ENCODE peak calls at places on chromosome 6, in eight cellular contexts. U is Peyer's patch, M is A549, R is H1, J is tibial nerve, W is uterus, F is right lobe of liver, Z is transverse colon. O is an unnamed sample.

GRCh38 chr6:126955621-126956020 is 162.8 kb upstream of the RSPO3 start:
- DNase-seq in U (no peak), F (no peak), W (no peak), J (no peak), R (no peak), M (no peak), Z (no peak), O (no peak)

GRCh38 chr6:44494011-44494501 is 106.5 kb downstream of the CDC5L start:
- DNase-seq in J (no peak), R (no peak), Z (no peak), U (no peak), M (peak; percentile 71), W (no peak), F (no peak), O (no peak)

GRCh38 chr6:101226677-101227135 is 166.8 kb upstream of the GRIK2 start:
- DNase-seq in M (peak; percentile 55), J (no peak), R (peak; percentile 86), Z (no peak), U (peak; percentile 65), F (no peak), W (no peak), O (peak; percentile 29)

GRCh38 chr6:170025341-170026271 is 265.3 kb downstream of the DLL1 start:
- DNase-seq in F (peak; percentile 48), Z (no peak), J (no peak), W (peak; percentile 13), M (no peak), R (no peak), U (peak; percentile 42), O (peak; percentile 4)

GRCh38 chr6:40328376-40328987 is 258.7 kb downstream of the LRFN2 start:
- DNase-seq in J (no peak), R (peak; percentile 88), M (peak; percentile 10), W (no peak), Z (peak; percentile 51), F (peak; percentile 69), U (peak; percentile 54), O (peak; percentile 44)

GRCh38 chr6:56642366-56643261 is at the start of gene DST:
- DNase-seq in U (no peak), Z (no peak), F (no peak), W (no peak), M (peak; percentile 66), J (no peak), R (no peak), O (no peak)

GRCh38 chr6:24554474-24554873 is 59.7 kb downstream of the ALDH5A1 start:
- DNase-seq in R (no peak), J (no peak), W (no peak), M (no peak), Z (no peak), U (no peak), F (no peak), O (no peak)

GRCh38 chr6:137623293-137623692 is 129.1 kb upstream of the OLIG3 start:
- DNase-seq in Z (no peak), M (no peak), F (no peak), U (no peak), J (no peak), W (no peak), R (no peak), O (no peak)

GRCh38 chr6:168040856-168041496 is 38.0 kb downstream of the FRMD1 start:
- DNase-seq in R (no peak), U (no peak), J (no peak), M (no peak), F (no peak), W (peak; percentile 10), Z (no peak), O (no peak)

DNA sequence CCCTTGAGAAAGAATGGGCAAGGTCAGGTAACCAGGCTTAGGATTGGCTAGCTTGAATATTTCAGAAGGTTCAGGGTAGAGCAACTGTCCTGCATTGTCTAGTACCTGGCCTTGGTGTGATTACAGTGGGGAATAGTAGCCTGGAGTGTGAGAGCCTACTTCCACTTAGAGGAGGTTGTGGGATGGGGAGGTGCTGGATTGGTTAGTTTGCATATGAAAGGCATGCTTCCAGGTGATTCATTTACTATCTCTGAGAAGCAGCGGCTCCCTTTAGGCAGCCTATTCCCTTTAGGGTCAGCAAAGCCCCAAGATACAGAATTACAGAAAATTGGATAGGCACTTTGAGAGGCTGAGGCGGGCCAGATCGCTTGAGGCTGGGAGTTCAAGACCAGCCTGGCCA is 25.0 kb upstream of the SCGN start:
- DNase-seq in M (no peak), U (no peak), R (no peak), Z (no peak), W (no peak), F (no peak), J (no peak), O (no peak)
- TF ChIP-seq POLR2A in M (no peak), U (no peak), R (no peak), Z (no peak), W (no peak), F (no peak), J (no peak), O (no peak)

DNA sequence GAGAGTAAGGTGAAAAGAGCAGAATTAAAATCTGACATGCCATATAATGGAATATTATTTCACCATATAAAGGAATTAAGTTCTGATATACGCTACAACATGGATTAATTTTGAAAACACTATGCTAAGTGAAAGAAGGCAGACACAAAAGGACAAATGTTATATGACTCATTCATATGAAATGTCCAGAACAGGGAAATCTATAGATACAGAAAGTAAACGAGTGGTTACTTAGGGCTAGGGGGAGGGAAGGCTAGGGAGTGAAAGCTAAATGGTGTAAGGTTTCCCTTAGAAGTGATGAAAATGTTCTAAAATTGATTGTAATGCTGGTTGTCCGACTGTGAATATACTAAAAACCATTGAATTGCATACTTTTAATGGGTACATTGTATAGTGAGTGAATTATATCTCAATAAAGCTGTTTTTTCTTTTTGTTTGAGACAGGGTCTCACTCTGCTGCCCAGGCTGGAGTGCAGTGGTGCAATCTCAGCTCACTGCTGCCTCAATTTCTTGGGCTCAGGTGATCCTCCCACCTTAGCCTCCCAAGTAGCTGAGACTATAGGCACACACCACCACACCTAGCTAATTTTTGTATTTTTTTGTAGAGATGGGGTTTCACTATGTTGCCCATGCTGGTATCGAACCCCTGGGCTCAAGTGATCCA is 8.2 kb downstream of the PRPH2 start:
- DNase-seq in W (no peak), U (no peak), R (no peak), Z (no peak), M (no peak), F (no peak), J (no peak), O (no peak)
- H3K4me1 ChIP-seq in W (no peaks in the 10 kb centered on the region), U (no peaks in the 10 kb centered on the region), R (peaks cover 4% of the 10 kb centered on the region), Z (no peaks in the 10 kb centered on the region), M (no peaks in the 10 kb centered on the region), F (no peaks in the 10 kb centered on the region), J (no peaks in the 10 kb centered on the region), O (no peaks in the 10 kb centered on the region)

GRCh38 chr6:17987576-17988421 is at the start of gene KIF13A:
- DNase-seq in W (peak; percentile 71), J (peak; percentile 37), R (peak; percentile 69), Z (peak; percentile 65), M (peak; percentile 49), U (peak; percentile 78), F (peak; percentile 80), O (peak; percentile 73)
- TF ChIP-seq CTCF in W (peak; percentile 53), J (no peak), R (no peak), Z (peak; percentile 18), M (peak; percentile 11), U (no peak), F (peak; percentile 12), O (no peak)

DNA sequence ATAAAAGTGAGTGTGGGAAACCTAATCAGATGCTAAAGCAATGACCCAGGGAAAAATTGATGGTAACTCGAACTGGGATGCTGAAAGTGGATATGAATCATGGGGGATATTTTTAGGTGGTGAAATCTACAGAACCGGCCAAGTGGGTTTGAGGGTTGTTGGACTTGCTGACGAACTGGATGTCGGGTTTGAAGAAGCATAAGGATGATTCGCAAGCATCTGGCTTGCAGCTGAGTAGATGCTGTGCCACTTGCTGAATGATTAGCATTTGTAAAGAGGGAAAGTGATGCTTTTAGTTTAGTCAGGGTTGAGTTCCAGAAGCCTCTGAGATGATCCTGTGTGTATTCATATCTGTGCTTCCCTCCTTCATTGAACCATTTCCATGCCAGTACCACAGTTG is 54.9 kb downstream of the UBR2 start:
- DNase-seq in W (no peak), Z (no peak), M (no peak), J (no peak), F (no peak), U (no peak), R (no peak), O (no peak)
- TF ChIP-seq POLR2A in W (no peak), Z (no peak), M (no peak), J (no peak), F (no peak), U (no peak), R (no peak), O (no peak)

DNA sequence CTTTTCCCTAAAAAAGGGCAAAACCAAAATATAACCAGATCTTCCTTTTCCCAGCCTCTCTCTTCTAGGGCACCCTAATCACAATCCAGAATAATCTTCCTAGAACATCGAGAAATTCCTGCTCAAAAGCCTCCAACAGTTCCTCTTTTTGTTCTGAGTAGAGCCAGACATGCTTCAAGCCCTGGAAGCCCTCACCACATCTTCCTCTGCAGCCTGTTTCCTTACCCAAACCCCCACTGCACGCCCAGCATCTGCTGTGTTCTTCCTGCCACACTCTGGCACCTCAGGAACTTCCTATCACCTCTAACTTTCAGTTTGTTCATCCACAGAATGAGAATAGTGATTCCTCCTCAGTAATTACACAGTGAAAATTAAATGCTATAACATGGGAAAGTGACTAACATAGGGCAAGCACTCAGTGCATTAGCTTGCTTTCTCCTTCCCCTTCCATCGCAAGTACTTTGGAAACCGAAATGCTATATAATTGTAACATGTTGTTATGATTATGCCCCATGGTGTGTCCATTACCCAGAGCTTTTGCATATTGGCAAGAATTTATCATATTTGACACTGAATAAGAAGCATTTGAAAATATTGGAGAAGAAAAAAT is 26.3 kb downstream of the C6orf89 start:
- DNase-seq in W (no peak), R (no peak), U (peak; percentile 59), J (no peak), Z (no peak), F (no peak), M (no peak), O (no peak)
- H3K4me1 ChIP-seq in W (no peaks in the 10 kb centered on the region), R (no peaks in the 10 kb centered on the region), U (peaks cover 15% of the 10 kb centered on the region), J (peaks cover 56% of the 10 kb centered on the region), Z (peaks cover 5% of the 10 kb centered on the region), F (peaks cover 20% of the 10 kb centered on the region), M (peaks cover 16% of the 10 kb centered on the region), O (peaks cover 11% of the 10 kb centered on the region)

GRCh38 chr6:142867988-142868818 is 76.8 kb downstream of the HIVEP2 start:
- DNase-seq in U (no peak), F (no peak), R (no peak), W (no peak), M (no peak), Z (no peak), J (no peak), O (no peak)

GRCh38 chr6:142871910-142872331 is 73.1 kb downstream of the HIVEP2 start:
- DNase-seq in M (no peak), U (peak; percentile 88), W (no peak), F (no peak), R (no peak), J (no peak), Z (peak; percentile 59), O (peak; percentile 57)

GRCh38 chr6:142870787-142871371 is 74.1 kb downstream of the HIVEP2 start:
- DNase-seq in W (no peak), J (no peak), R (no peak), M (no peak), Z (no peak), U (no peak), F (no peak), O (no peak)

GRCh38 chr6:142867355-142867801 is 77.6 kb downstream of the HIVEP2 start:
- DNase-seq in Z (no peak), U (no peak), F (no peak), J (no peak), R (no peak), W (no peak), M (no peak), O (no peak)

GRCh38 chr6:142868917-142869316 is 76.1 kb downstream of the HIVEP2 start:
- DNase-seq in U (no peak), Z (no peak), W (no peak), J (no peak), R (no peak), M (no peak), F (no peak), O (no peak)
- TF ChIP-seq CTCF in U (no peak), Z (no peak), W (no peak), J (no peak), R (no peak), M (no peak), F (no peak), O (no peak)